ENCODE peak calls at places on chromosomes 3 and 15, in four cellular contexts. J is K562, G is GM12878, M is H1. X is an unnamed sample.

GRCh38 chr3:52167240-52167639 is 13.0 kb upstream of the POC1A start:
- DNase-seq in J (no peak), G (no peak), M (peak), X (no peak)

GRCh38 chr3:56988874-56989433 is 71.5 kb upstream of the SPATA12 start:
- DNase-seq in J (peak), G (no peak), M (peak), X (peak)

GRCh38 chr3:53705774-53706173 is 140.4 kb downstream of the CHDH start:
- DNase-seq in J (no peak), G (no peak), M (peak), X (no peak)

GRCh38 chr3:197017003-197017402 is 12.6 kb downstream of the MELTF start:
- DNase-seq in J (no peak), G (no peak), M (no peak), X (no peak)

GRCh38 chr15:44368367-44368766 is 59.1 kb upstream of the CTDSPL2 start:
- DNase-seq in J (no peak), G (no peak), M (no peak), X (no peak)

GRCh38 chr3:82002993-82003642 is 241.7 kb upstream of the GBE1 start:
- DNase-seq in J (no peak), G (no peak), M (no peak), X (no peak)

GRCh38 chr15:40010681-40011080 is 28.3 kb downstream of the SRP14 start:
- DNase-seq in J (no peak), G (no peak), M (no peak), X (peak)

GRCh38 chr3:20511863-20512262 is 325.9 kb upstream of the SGO1 start:
- DNase-seq in J (peak), G (no peak), M (peak), X (peak)

GRCh38 chr15:68217341-68217740 is 12.2 kb downstream of the CLN6 start:
- DNase-seq in J (no peak), G (no peak), M (no peak), X (no peak)

GRCh38 chr15:38207591-38207990 is 45.0 kb upstream of the SPRED1 start:
- DNase-seq in J (no peak), G (no peak), M (no peak), X (no peak)

GRCh38 chr15:27592036-27592725 is 506.9 kb downstream of the OCA2 start:
- DNase-seq in J (no peak), G (no peak), M (no peak), X (no peak)

GRCh38 chr3:56096941-56097340 is 371.3 kb downstream of the ERC2 start:
- DNase-seq in J (no peak), G (no peak), M (no peak), X (no peak)

GRCh38 chr15:95565201-95565600 is 765.3 kb upstream of the NR2F2 start:
- DNase-seq in J (no peak), G (no peak), M (no peak), X (no peak)

GRCh38 chr15:81760686-81761085 is 285.1 kb downstream of the MEX3B start:
- DNase-seq in J (no peak), G (no peak), M (no peak), X (no peak)

GRCh38 chr3:5053021-5053831 is 68.9 kb upstream of the ARL8B start:
- DNase-seq in J (no peak), G (no peak), M (no peak), X (no peak)

GRCh38 chr15:41465822-41466421 is 27.8 kb upstream of the ITPKA start:
- DNase-seq in J (peak), G (no peak), M (no peak), X (peak)

GRCh38 chr3:146747928-146748327 is 142.8 kb upstream of the PLSCR5 start:
- DNase-seq in J (no peak), G (no peak), M (no peak), X (no peak)

GRCh38 chr15:84772031-84772430 is 23.6 kb downstream of the ZNF592 start:
- DNase-seq in J (no peak), G (no peak), M (no peak), X (no peak)

GRCh38 chr3:128919988-128920387 is 40.6 kb downstream of the ACAD9 start:
- DNase-seq in J (no peak), G (no peak), M (no peak), X (no peak)

GRCh38 chr3:151709847-151710246 is 23.9 kb upstream of the AADACL2 start:
- DNase-seq in J (no peak), G (no peak), M (no peak), X (no peak)

GRCh38 chr3:136898954-136899353 is 36.9 kb downstream of the NCK1 start:
- DNase-seq in J (no peak), G (no peak), M (no peak), X (no peak)

GRCh38 chr15:39127925-39128617 is 452.8 kb upstream of the THBS1 start:
- DNase-seq in J (peak), G (no peak), M (no peak), X (no peak)

GRCh38 chr3:29731050-29731449 is 450.2 kb downstream of the RBMS3 start:
- DNase-seq in J (no peak), G (no peak), M (no peak), X (no peak)

GRCh38 chr15:66859688-66860253 is 157.7 kb downstream of the SMAD6 start:
- DNase-seq in J (no peak), G (no peak), M (no peak), X (no peak)

GRCh38 chr15:36313881-36314280 is 265.5 kb upstream of the CDIN1 start:
- DNase-seq in J (peak), G (no peak), M (no peak), X (no peak)

GRCh38 chr3:63051920-63052319 is 176.7 kb upstream of the CADPS start:
- DNase-seq in J (no peak), G (no peak), M (no peak), X (no peak)

GRCh38 chr3:40143283-40144090 is 166.0 kb upstream of the EIF1B start:
- DNase-seq in J (no peak), G (no peak), M (no peak), X (no peak)
- TF ChIP-seq NRF1 in J (no peak), G (no peak), M (no peak), X (no peak)

DNA sequence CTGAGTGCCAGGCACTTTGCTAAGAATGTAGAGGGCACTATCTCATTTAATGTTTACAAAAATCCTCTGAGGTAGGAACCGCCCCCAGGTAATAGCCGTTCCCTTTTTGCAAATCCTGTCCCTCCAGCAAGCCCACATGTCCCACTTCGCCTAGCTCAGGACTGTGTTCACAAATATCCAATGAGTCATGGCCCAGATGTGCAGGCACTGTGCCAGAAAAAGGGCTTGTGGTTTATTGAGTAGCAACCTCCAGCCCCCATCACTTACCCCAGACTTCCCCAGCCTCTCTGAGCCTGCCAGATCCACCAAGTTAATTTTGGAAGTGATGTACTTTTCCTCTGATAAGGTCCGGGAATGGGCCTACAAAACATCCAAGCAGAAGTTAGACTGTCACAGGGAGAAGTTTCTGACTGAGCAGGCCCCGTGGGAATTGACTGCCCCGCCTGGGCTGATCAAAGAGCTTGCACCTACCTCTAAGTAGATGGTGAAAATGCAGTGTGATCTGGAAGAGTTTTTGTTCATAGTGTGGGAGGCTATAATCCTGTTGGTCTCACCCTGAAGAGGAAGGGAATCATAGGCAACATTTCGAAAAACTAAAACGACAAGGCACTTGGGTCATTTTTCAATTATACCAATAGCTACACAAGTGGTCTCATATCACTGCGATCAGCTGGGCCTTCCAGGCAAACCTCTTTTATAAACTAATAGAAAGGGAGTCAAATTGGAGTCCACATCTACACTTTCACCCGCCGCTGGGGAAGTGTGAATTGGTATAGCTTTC is 15.7 kb downstream of the KIF9 start:
- DNase-seq in J (peak), G (peak), M (no peak), X (peak)
- TF ChIP-seq TAF1 in J (no peak), G (no peak), M (no peak), X (no peak)

GRCh38 chr3:127019449-127019848 is 36.5 kb downstream of the PLXNA1 start:
- DNase-seq in J (no peak), G (no peak), M (no peak), X (no peak)
- TF ChIP-seq MAX in J (no peak), G (no peak), M (no peak), X (no peak)

DNA sequence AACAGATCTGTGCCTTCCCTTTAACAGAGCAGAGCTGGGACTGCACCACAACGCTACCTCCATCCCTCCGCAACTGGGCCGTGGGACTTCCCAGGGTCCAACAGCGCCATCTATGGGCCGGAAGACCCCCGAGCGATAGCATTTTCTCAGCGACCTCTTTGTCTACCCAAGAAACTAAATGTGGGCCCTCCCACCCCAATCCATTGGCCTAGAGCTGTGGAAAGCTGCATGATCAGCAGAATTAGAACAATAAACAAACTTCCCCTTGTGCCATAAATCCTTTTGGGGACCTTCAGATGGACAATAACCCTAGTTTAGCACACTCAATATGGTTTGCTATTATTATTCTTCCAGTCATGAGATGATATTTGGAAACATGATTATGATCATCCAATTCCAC is 74.8 kb upstream of the NTRK3 start:
- DNase-seq in J (peak), G (no peak), M (peak), X (peak)
- TF ChIP-seq NRF1 in J (no peak), G (no peak), M (no peak), X (no peak)

GRCh38 chr3:49721165-49721860 is 1.8 kb upstream of the AMIGO3 start:
- DNase-seq in J (no peak), G (no peak), M (no peak), X (no peak)
- TF ChIP-seq TAF1 in J (no peak), G (no peak), M (no peak), X (no peak)

GRCh38 chr15:64905119-64905831 is 6.4 kb upstream of the ANKDD1A start:
- DNase-seq in J (peak), G (no peak), M (peak), X (peak)

GRCh38 chr15:64906402-64906801 is 5.3 kb upstream of the ANKDD1A start:
- DNase-seq in J (no peak), G (no peak), M (no peak), X (no peak)

GRCh38 chr15:64907991-64908390 is 3.7 kb upstream of the ANKDD1A start:
- DNase-seq in J (no peak), G (no peak), M (no peak), X (no peak)

GRCh38 chr15:64904189-64904588 is 7.5 kb upstream of the ANKDD1A start:
- DNase-seq in J (no peak), G (no peak), M (no peak), X (no peak)

DNA sequence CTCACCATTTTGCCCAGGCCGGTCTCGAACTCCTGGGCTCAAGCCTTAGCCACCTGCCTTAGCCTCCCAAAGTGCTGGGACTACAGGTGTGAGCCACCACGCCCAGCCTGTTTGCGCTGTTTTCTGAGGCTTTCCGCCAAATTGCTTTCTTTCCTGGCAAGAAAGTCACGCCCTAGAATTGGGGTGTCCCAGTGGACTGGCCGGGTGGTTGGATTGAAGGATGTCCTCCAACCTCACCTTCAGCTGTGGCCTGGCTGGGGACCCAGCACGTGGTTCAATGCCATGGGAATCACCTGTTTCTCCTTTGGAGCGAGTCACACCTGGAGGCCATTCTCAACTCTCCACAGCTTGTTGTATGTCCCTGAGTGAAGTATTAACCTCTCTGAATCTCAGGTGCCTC is 5.8 kb upstream of the ANKDD1A start:
- DNase-seq in J (no peak), G (no peak), M (no peak), X (no peak)
- TF ChIP-seq MAX in J (no peak), G (no peak), M (no peak), X (no peak)

GRCh38 chr3:188926141-188926540 is 245.6 kb upstream of the TPRG1 start:
- DNase-seq in J (no peak), G (no peak), M (no peak), X (no peak)
- TF ChIP-seq NRF1 in J (no peak), G (no peak), M (no peak), X (no peak)

GRCh38 chr3:183046883-183047282 is 52.4 kb downstream of the MCCC1 start:
- DNase-seq in J (no peak), G (no peak), M (no peak), X (no peak)
- TF ChIP-seq TAF1 in J (no peak), G (no peak), M (no peak), X (no peak)

GRCh38 chr3:133676336-133677118 is 14.8 kb upstream of the TOPBP1 start:
- DNase-seq in J (no peak), G (no peak), M (no peak), X (no peak)
- TF ChIP-seq MAX in J (no peak), G (no peak), M (no peak), X (no peak)

DNA sequence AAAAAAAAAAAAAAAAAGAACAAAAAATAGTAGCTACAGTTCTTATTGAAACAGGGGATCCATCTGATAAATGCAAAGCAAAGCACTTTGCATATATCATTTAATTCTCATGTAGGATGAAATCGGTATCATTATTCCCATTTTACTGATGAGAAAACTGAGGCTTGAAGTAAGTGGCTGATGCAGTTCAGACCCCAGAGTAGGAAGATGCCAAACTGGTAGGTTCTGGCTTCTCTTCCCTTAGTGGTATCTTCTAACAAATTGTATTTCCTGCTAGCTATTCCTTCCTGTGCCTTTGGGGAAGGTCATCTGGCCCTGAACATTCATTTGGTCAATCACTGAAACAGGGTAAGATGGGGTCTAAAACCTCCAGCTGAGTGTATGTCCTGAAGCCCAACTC is 21.9 kb downstream of the PIF1 start:
- DNase-seq in J (no peak), G (no peak), M (no peak), X (no peak)
- TF ChIP-seq NRF1 in J (no peak), G (no peak), M (no peak), X (no peak)